ENCODE peak calls at places on chromosomes 11 and 22, in seven cellular contexts. P is IMR-90, I is heart left ventricle, T is transverse colon, A is pancreas, E is esophagus squamous epithelium, Q is Caco-2. Z is an unnamed sample.

GRCh38 chr22:50483977-50484853 is 2.4 kb upstream of the MIOX start:
- DNase-seq in A (peak; percentile 78), I (no peak), T (peak; percentile 74), Q (peak; percentile 32), P (no peak), E (no peak), Z (no peak)

GRCh38 chr22:19423906-19424500 is 7.5 kb downstream of the HIRA start:
- DNase-seq in T (no peak), Q (no peak), E (no peak), I (no peak), P (no peak), A (no peak), Z (no peak)

GRCh38 chr22:37802310-37803194 is 5.2 kb upstream of the GCAT start:
- DNase-seq in E (no peak), P (peak; percentile 39), Q (peak; percentile 73), T (peak; percentile 73), I (peak; percentile 72), A (peak; percentile 85), Z (peak; percentile 83)

GRCh38 chr11:76167590-76167989 is 38.7 kb downstream of the WNT11 start:
- DNase-seq in T (no peak), Q (no peak), P (no peak), E (no peak), I (no peak), A (no peak), Z (no peak)

GRCh38 chr11:76348348-76348747 is 32.6 kb downstream of the THAP12 start:
- DNase-seq in T (no peak), E (no peak), Q (no peak), I (no peak), A (no peak), P (no peak), Z (no peak)

GRCh38 chr11:132556316-132556715 is 976.0 kb downstream of the OPCML start:
- DNase-seq in A (no peak), E (no peak), Q (no peak), P (no peak), I (no peak), T (no peak), Z (no peak)

GRCh38 chr11:119340335-119341221 is at the start of gene C1QTNF5:
- DNase-seq in P (peak; percentile 57), A (no peak), I (peak; percentile 94), E (no peak), T (peak; percentile 70), Q (no peak), Z (peak; percentile 94)

GRCh38 chr22:40654522-40655167 is 18.1 kb upstream of the MRTFA start:
- DNase-seq in E (no peak), P (peak; percentile 83), Q (peak; percentile 48), A (no peak), I (peak; percentile 75), T (peak; percentile 37), Z (peak; percentile 73)

GRCh38 chr11:36945384-36945783 is 347.3 kb upstream of the RAG2 start:
- DNase-seq in P (peak; percentile 23), I (no peak), A (no peak), T (no peak), E (no peak), Q (no peak), Z (no peak)

GRCh38 chr22:49093192-49093880 is 734.3 kb downstream of the BRD1 start:
- DNase-seq in T (no peak), E (no peak), I (no peak), P (no peak), A (no peak), Q (no peak), Z (peak; percentile 40)
- H3K9me3 ChIP-seq in T (no peaks in the 10 kb centered on the region), E (no peaks in the 10 kb centered on the region), I (no peaks in the 10 kb centered on the region), P (peaks cover 61% of the 10 kb centered on the region), A (no peaks in the 10 kb centered on the region), Q (no peaks in the 10 kb centered on the region), Z (no peaks in the 10 kb centered on the region)

GRCh38 chr22:45966892-45967365 is 10.0 kb downstream of the WNT7B start:
- DNase-seq in I (no peak), A (no peak), T (no peak), P (no peak), Q (no peak), E (no peak), Z (no peak)

GRCh38 chr22:45969801-45970464 is 7.0 kb downstream of the WNT7B start:
- DNase-seq in I (no peak), E (no peak), A (no peak), T (no peak), P (no peak), Q (no peak), Z (no peak)

GRCh38 chr22:45968003-45968650 is 8.8 kb downstream of the WNT7B start:
- DNase-seq in T (no peak), E (no peak), P (peak; percentile 66), I (no peak), A (no peak), Q (no peak), Z (no peak)

GRCh38 chr22:45969414-45969799 is 7.6 kb downstream of the WNT7B start:
- DNase-seq in A (no peak), Q (peak; percentile 53), E (no peak), P (no peak), T (no peak), I (no peak), Z (no peak)

DNA sequence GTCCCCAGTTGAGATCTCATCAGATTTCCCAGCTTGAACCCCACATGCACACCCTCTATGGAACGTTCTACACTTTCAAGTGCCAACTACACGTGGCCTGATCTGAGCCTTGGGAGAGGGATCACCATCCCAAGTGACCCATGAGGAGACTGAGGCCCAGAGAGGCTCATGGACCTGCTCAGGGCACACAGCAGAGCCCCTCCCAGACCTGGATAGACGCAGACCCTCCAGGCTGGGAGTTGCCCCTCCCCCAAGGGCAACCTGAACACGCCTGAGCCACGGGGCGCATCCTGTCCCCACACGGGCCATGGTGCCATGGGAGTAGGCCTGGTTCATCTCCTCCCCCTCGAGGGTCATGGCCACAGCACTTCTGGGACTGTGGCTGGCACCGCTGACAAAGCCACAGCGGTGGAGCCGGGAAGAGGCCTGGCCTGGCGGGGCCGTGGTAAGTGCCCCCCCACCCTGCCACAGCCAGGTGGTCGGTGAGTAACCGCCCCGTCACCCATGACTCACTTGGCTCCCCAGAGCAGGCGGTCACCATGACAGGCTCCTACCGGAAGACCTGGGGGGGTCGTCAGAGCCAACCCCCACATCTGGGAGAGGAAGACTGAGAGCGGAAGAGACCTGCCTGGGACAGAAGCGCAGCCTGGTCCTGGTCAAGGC is 8.1 kb downstream of the WNT7B start:
- DNase-seq in T (no peak), P (peak; percentile 92), Q (no peak), E (no peak), A (no peak), I (no peak), Z (no peak)
- H3K4me1 ChIP-seq in T (peaks cover 10% of the 10 kb centered on the region), P (peaks cover 26% of the 10 kb centered on the region), Q (no peaks in the 10 kb centered on the region), E (peaks cover 19% of the 10 kb centered on the region), A (no peaks in the 10 kb centered on the region), I (peaks cover 9% of the 10 kb centered on the region), Z (no peaks in the 10 kb centered on the region)

GRCh38 chr22:10781571-10782403 is 4746.2 kb upstream of the OR11H1 start:
- DNase-seq in T (no peak), E (no peak), I (no peak), P (no peak), Q (no peak), A (no peak), Z (no peak)
- H3K9me3 ChIP-seq in T (peaks cover 23% of the 10 kb centered on the region), E (peaks cover 32% of the 10 kb centered on the region), I (peaks cover 14% of the 10 kb centered on the region), P (peaks cover 28% of the 10 kb centered on the region), Q (peaks cover 6% of the 10 kb centered on the region), A (no peaks in the 10 kb centered on the region), Z (peaks cover 2% of the 10 kb centered on the region)

DNA sequence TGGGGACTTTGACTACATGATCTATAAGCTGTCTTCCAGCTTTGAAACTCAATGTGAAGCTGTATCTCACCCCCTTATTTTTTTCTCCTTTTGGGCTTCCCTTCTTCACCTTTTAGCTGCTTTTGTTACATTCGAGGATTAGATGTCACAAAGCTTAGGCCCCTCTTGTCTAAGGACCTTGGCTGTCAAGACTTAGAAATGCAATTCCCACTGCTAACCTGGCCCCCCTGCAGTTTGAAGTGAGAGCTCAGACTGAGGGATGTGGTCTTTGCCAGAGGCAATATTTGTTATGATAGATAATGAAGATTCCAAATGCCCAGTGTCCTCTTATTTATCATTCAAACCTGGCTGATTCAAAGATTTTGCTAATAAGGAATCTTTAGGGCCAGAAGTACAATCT is 128.3 kb downstream of the ARL14EP start:
- DNase-seq in A (no peak), T (no peak), I (no peak), P (no peak), E (no peak), Q (no peak), Z (no peak)
- H3K4me1 ChIP-seq in A (no peaks in the 10 kb centered on the region), T (peaks cover 9% of the 10 kb centered on the region), I (peaks cover 10% of the 10 kb centered on the region), P (no peaks in the 10 kb centered on the region), E (peaks cover 11% of the 10 kb centered on the region), Q (no peaks in the 10 kb centered on the region), Z (peaks cover 6% of the 10 kb centered on the region)

DNA sequence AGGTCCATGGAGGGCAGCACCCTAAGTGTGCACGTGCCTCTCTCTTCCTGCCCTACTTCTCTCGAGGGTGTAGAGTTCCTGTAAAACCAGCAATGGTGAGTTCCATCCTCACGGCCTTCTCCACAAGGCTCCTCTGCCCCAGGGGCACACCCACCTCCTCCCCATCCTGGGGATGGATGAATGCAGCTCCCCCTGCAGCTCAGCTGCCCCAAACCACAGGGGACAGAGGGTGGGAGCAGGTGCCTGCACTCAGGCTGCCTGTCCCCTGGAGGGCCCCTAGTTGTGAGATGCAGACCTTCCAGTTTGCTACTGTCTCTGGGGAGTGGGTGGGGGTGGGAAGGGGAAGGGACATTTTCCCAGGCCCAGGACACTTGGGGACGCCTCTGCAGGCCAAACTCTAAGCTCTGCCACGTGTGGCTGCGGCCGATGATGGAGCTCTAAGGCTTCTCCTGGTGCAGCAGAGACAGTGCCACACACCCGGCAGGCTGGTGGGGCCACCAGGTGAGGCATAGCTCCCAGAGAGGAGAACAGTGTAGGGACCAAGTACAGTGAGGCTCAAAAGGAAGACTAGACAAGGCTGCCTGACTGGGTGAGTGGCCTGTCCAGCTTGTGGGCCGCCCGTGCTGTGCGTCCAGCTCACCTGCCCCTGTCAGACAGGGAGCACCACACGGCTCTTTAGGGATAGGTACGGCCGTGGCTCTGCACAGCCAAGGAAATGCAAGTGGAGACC is 540.9 kb downstream of the TBC1D22A start:
- DNase-seq in P (no peak), A (no peak), I (peak; percentile 1), Q (no peak), T (no peak), E (no peak), Z (no peak)
- H3K9me3 ChIP-seq in P (peaks cover under 1% of the 10 kb centered on the region), A (no peaks in the 10 kb centered on the region), I (no peaks in the 10 kb centered on the region), Q (no peaks in the 10 kb centered on the region), T (no peaks in the 10 kb centered on the region), E (no peaks in the 10 kb centered on the region), Z (no peaks in the 10 kb centered on the region)

DNA sequence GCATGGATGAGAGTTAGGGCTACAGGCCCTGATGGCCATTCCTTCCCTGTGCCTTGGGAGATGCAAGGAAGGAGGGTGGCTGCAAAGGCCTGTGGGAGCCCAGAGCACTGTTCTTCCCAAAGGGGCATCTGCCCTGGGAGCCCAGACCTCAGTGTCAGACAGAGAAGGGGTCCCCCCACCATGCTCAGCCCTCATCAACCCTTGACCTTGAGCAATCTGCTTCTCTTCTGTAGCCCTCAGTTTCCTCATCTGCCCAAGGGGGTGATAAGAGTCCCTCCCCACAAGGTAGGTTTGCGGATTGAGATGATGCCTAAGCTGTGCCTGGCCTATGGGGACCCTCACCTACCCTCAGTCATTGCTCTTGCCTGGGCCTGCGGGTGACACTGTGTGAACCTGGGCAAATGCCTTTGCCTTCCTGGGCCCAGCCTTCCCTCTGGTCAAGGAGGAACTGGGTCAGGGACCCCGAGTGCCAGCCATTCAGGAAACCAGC is 47.5 kb downstream of the IGLL5 start:
- DNase-seq in A (no peak), Q (no peak), P (no peak), E (no peak), I (no peak), T (no peak), Z (no peak)
- H3K4me1 ChIP-seq in A (no peaks in the 10 kb centered on the region), Q (no peaks in the 10 kb centered on the region), P (no peaks in the 10 kb centered on the region), E (no peaks in the 10 kb centered on the region), I (no peaks in the 10 kb centered on the region), T (no peaks in the 10 kb centered on the region), Z (no peaks in the 10 kb centered on the region)

GRCh38 chr11:45366839-45367238 is 80.7 kb upstream of the SYT13 start:
- DNase-seq in E (no peak), I (no peak), A (no peak), P (no peak), T (no peak), Q (no peak), Z (no peak)
- H3K9me3 ChIP-seq in E (no peaks in the 10 kb centered on the region), I (no peaks in the 10 kb centered on the region), A (no peaks in the 10 kb centered on the region), P (no peaks in the 10 kb centered on the region), T (no peaks in the 10 kb centered on the region), Q (no peaks in the 10 kb centered on the region), Z (no peaks in the 10 kb centered on the region)

Z was measured in aorta.